ENCODE peak calls at places on chromosomes 13 and 19, in six cellular contexts. One of them, this sample, is unnamed.

GRCh38 chr13:26323764-26324163 is 69.8 kb downstream of the CDK8 start:
- DNase-seq in GM18507: no peak
- DNase-seq in CD4-positive, CD25-positive, alpha-beta regulatory T cell: no peak
- DNase-seq in NCI-H1092 treated with DMSO at 0.1 percent for 48 hours: no peak
- DNase-seq in BE2C: no peak
- DNase-seq in NCI-H526 treated with DMSO at 0.1 percent for 48 hours: no peak
- DNase-seq in this sample: no peak

GRCh38 chr13:30698023-30698422 is 37.3 kb upstream of the ALOX5AP start:
- DNase-seq in GM18507: no peak
- DNase-seq in CD4-positive, CD25-positive, alpha-beta regulatory T cell: no peak
- DNase-seq in NCI-H1092 treated with DMSO at 0.1 percent for 48 hours: no peak
- DNase-seq in BE2C: peak; percentile 52
- DNase-seq in NCI-H526 treated with DMSO at 0.1 percent for 48 hours: no peak
- DNase-seq in this sample: no peak

GRCh38 chr13:45024847-45025246 is 35.5 kb downstream of the GPALPP1 start:
- DNase-seq in GM18507: no peak
- DNase-seq in CD4-positive, CD25-positive, alpha-beta regulatory T cell: no peak
- DNase-seq in NCI-H1092 treated with DMSO at 0.1 percent for 48 hours: no peak
- DNase-seq in BE2C: no peak
- DNase-seq in NCI-H526 treated with DMSO at 0.1 percent for 48 hours: no peak
- DNase-seq in this sample: no peak

GRCh38 chr19:56838930-56839664 is 1.4 kb downstream of the PEG3 start:
- DNase-seq in GM18507: no peak
- DNase-seq in CD4-positive, CD25-positive, alpha-beta regulatory T cell: peak; percentile 19
- DNase-seq in NCI-H1092 treated with DMSO at 0.1 percent for 48 hours: no peak
- DNase-seq in BE2C: peak; percentile 92
- DNase-seq in NCI-H526 treated with DMSO at 0.1 percent for 48 hours: no peak
- DNase-seq in this sample: peak; percentile 18

GRCh38 chr13:45851171-45851889 is at the start of gene SIAH3:
- DNase-seq in GM18507: no peak
- DNase-seq in CD4-positive, CD25-positive, alpha-beta regulatory T cell: no peak
- DNase-seq in NCI-H1092 treated with DMSO at 0.1 percent for 48 hours: peak; percentile 77
- DNase-seq in BE2C: no peak
- DNase-seq in NCI-H526 treated with DMSO at 0.1 percent for 48 hours: peak; percentile 56
- DNase-seq in this sample: no peak

GRCh38 chr13:20270163-20270865 is 38.2 kb upstream of the GJB6 start:
- DNase-seq in GM18507: no peak
- DNase-seq in CD4-positive, CD25-positive, alpha-beta regulatory T cell: no peak
- DNase-seq in NCI-H1092 treated with DMSO at 0.1 percent for 48 hours: peak; percentile 14
- DNase-seq in BE2C: no peak
- DNase-seq in NCI-H526 treated with DMSO at 0.1 percent for 48 hours: no peak
- DNase-seq in this sample: no peak

GRCh38 chr13:111368091-111368490 is 47.6 kb downstream of the TEX29 start:
- DNase-seq in GM18507: no peak
- DNase-seq in CD4-positive, CD25-positive, alpha-beta regulatory T cell: no peak
- DNase-seq in NCI-H1092 treated with DMSO at 0.1 percent for 48 hours: no peak
- DNase-seq in BE2C: no peak
- DNase-seq in NCI-H526 treated with DMSO at 0.1 percent for 48 hours: no peak
- DNase-seq in this sample: no peak

GRCh38 chr19:13530720-13531119 is 24.4 kb upstream of the CACNA1A start:
- DNase-seq in GM18507: no peak
- DNase-seq in CD4-positive, CD25-positive, alpha-beta regulatory T cell: no peak
- DNase-seq in NCI-H1092 treated with DMSO at 0.1 percent for 48 hours: no peak
- DNase-seq in BE2C: no peak
- DNase-seq in NCI-H526 treated with DMSO at 0.1 percent for 48 hours: no peak
- DNase-seq in this sample: no peak

GRCh38 chr19:35123573-35123972 is 8.0 kb downstream of the FXYD3 start:
- DNase-seq in GM18507: no peak
- DNase-seq in CD4-positive, CD25-positive, alpha-beta regulatory T cell: no peak
- DNase-seq in NCI-H1092 treated with DMSO at 0.1 percent for 48 hours: no peak
- DNase-seq in BE2C: no peak
- DNase-seq in NCI-H526 treated with DMSO at 0.1 percent for 48 hours: no peak
- DNase-seq in this sample: no peak

GRCh38 chr13:45500492-45501174 is 35.9 kb downstream of the COG3 start:
- DNase-seq in GM18507: no peak
- DNase-seq in CD4-positive, CD25-positive, alpha-beta regulatory T cell: no peak
- DNase-seq in NCI-H1092 treated with DMSO at 0.1 percent for 48 hours: no peak
- DNase-seq in BE2C: no peak
- DNase-seq in NCI-H526 treated with DMSO at 0.1 percent for 48 hours: no peak
- DNase-seq in this sample: no peak

GRCh38 chr19:8487137-8487851 is 15.1 kb downstream of the PRAM1 start:
- DNase-seq in GM18507: no peak
- DNase-seq in CD4-positive, CD25-positive, alpha-beta regulatory T cell: peak; percentile 60
- DNase-seq in NCI-H1092 treated with DMSO at 0.1 percent for 48 hours: no peak
- DNase-seq in BE2C: no peak
- DNase-seq in NCI-H526 treated with DMSO at 0.1 percent for 48 hours: no peak
- DNase-seq in this sample: no peak

GRCh38 chr13:21075303-21076264 is 14.2 kb upstream of the LATS2 start:
- DNase-seq in GM18507: no peak
- DNase-seq in CD4-positive, CD25-positive, alpha-beta regulatory T cell: no peak
- DNase-seq in NCI-H1092 treated with DMSO at 0.1 percent for 48 hours: no peak
- DNase-seq in BE2C: no peak
- DNase-seq in NCI-H526 treated with DMSO at 0.1 percent for 48 hours: no peak
- DNase-seq in this sample: no peak

GRCh38 chr19:3670796-3671679 is 29.2 kb downstream of the PIP5K1C start:
- DNase-seq in GM18507: no peak
- DNase-seq in CD4-positive, CD25-positive, alpha-beta regulatory T cell: no peak
- DNase-seq in NCI-H1092 treated with DMSO at 0.1 percent for 48 hours: no peak
- DNase-seq in BE2C: no peak
- DNase-seq in NCI-H526 treated with DMSO at 0.1 percent for 48 hours: no peak
- DNase-seq in this sample: no peak

GRCh38 chr19:43782689-43783231 is 2.0 kb upstream of the KCNN4 start:
- DNase-seq in GM18507: no peak
- DNase-seq in CD4-positive, CD25-positive, alpha-beta regulatory T cell: no peak
- DNase-seq in NCI-H1092 treated with DMSO at 0.1 percent for 48 hours: no peak
- DNase-seq in BE2C: no peak
- DNase-seq in NCI-H526 treated with DMSO at 0.1 percent for 48 hours: no peak
- DNase-seq in this sample: no peak

GRCh38 chr13:32622827-32623226 is 36.6 kb downstream of the PDS5B start:
- DNase-seq in GM18507: no peak
- DNase-seq in CD4-positive, CD25-positive, alpha-beta regulatory T cell: no peak
- DNase-seq in NCI-H1092 treated with DMSO at 0.1 percent for 48 hours: no peak
- DNase-seq in BE2C: no peak
- DNase-seq in NCI-H526 treated with DMSO at 0.1 percent for 48 hours: no peak
- DNase-seq in this sample: no peak

GRCh38 chr19:35509018-35509652 is 4.3 kb downstream of the DMKN start:
- DNase-seq in GM18507: peak; percentile 32
- DNase-seq in CD4-positive, CD25-positive, alpha-beta regulatory T cell: peak; percentile 11
- DNase-seq in NCI-H1092 treated with DMSO at 0.1 percent for 48 hours: no peak
- DNase-seq in BE2C: no peak
- DNase-seq in NCI-H526 treated with DMSO at 0.1 percent for 48 hours: peak; percentile 34
- DNase-seq in this sample: peak; percentile 23

GRCh38 chr19:53696951-53697350 is 65.2 kb downstream of the DPRX start:
- DNase-seq in GM18507: no peak
- DNase-seq in CD4-positive, CD25-positive, alpha-beta regulatory T cell: no peak
- DNase-seq in NCI-H1092 treated with DMSO at 0.1 percent for 48 hours: no peak
- DNase-seq in BE2C: no peak
- DNase-seq in NCI-H526 treated with DMSO at 0.1 percent for 48 hours: no peak
- DNase-seq in this sample: no peak

GRCh38 chr13:32880636-32881035 is 135.6 kb upstream of the KL start:
- DNase-seq in GM18507: no peak
- DNase-seq in CD4-positive, CD25-positive, alpha-beta regulatory T cell: no peak
- DNase-seq in NCI-H1092 treated with DMSO at 0.1 percent for 48 hours: no peak
- DNase-seq in BE2C: no peak
- DNase-seq in NCI-H526 treated with DMSO at 0.1 percent for 48 hours: no peak
- DNase-seq in this sample: no peak

GRCh38 chr19:40800339-40800996 is 1.5 kb downstream of the EGLN2 start:
- DNase-seq in GM18507: no peak
- DNase-seq in CD4-positive, CD25-positive, alpha-beta regulatory T cell: no peak
- DNase-seq in NCI-H1092 treated with DMSO at 0.1 percent for 48 hours: no peak
- DNase-seq in BE2C: no peak
- DNase-seq in NCI-H526 treated with DMSO at 0.1 percent for 48 hours: no peak
- DNase-seq in this sample: no peak

GRCh38 chr19:40205760-40206159 is 12.4 kb downstream of the TTC9B start:
- DNase-seq in GM18507: no peak
- DNase-seq in CD4-positive, CD25-positive, alpha-beta regulatory T cell: no peak
- DNase-seq in NCI-H1092 treated with DMSO at 0.1 percent for 48 hours: no peak
- DNase-seq in BE2C: no peak
- DNase-seq in NCI-H526 treated with DMSO at 0.1 percent for 48 hours: no peak
- DNase-seq in this sample: no peak

GRCh38 chr19:56332695-56333094 is 18.1 kb upstream of the ZSCAN5A start:
- DNase-seq in GM18507: no peak
- DNase-seq in CD4-positive, CD25-positive, alpha-beta regulatory T cell: no peak
- DNase-seq in NCI-H1092 treated with DMSO at 0.1 percent for 48 hours: no peak
- DNase-seq in BE2C: no peak
- DNase-seq in NCI-H526 treated with DMSO at 0.1 percent for 48 hours: no peak
- DNase-seq in this sample: no peak